ENCODE peak calls at places on chromosomes 1 and 21, in four cellular contexts. One of them, this sample, is unnamed.

GRCh38 chr1:160097196-160097910 is 1.1 kb downstream of the IGSF8 start:
- DNase-seq in K562: no peak
- DNase-seq in IMR-90: no peak
- DNase-seq in endothelial cell of umbilical vein: peak; percentile 4
- DNase-seq in this sample: no peak

GRCh38 chr1:113792986-113793385 is 19.3 kb downstream of the RSBN1 start:
- DNase-seq in K562: no peak
- DNase-seq in IMR-90: peak; percentile 70
- DNase-seq in endothelial cell of umbilical vein: no peak
- DNase-seq in this sample: no peak

GRCh38 chr1:34709547-34709946 is 45.3 kb upstream of the GJB5 start:
- DNase-seq in K562: no peak
- DNase-seq in IMR-90: no peak
- DNase-seq in endothelial cell of umbilical vein: no peak
- DNase-seq in this sample: no peak

GRCh38 chr1:181659348-181659957 is 176.1 kb downstream of the CACNA1E start:
- DNase-seq in K562: no peak
- DNase-seq in IMR-90: no peak
- DNase-seq in endothelial cell of umbilical vein: no peak
- DNase-seq in this sample: no peak

GRCh38 chr1:41758904-41759548 is 159.7 kb downstream of the HIVEP3 start:
- DNase-seq in K562: no peak
- DNase-seq in IMR-90: peak; percentile 93
- DNase-seq in endothelial cell of umbilical vein: peak; percentile 9
- DNase-seq in this sample: no peak

GRCh38 chr1:87539147-87539546 is 210.5 kb downstream of the LMO4 start:
- DNase-seq in K562: no peak
- DNase-seq in IMR-90: no peak
- DNase-seq in endothelial cell of umbilical vein: no peak
- DNase-seq in this sample: no peak

GRCh38 chr1:154577346-154578057 is 9.9 kb downstream of the CHRNB2 start:
- DNase-seq in K562: no peak
- DNase-seq in IMR-90: no peak
- DNase-seq in endothelial cell of umbilical vein: no peak
- DNase-seq in this sample: no peak

GRCh38 chr1:156926175-156926574 is 5.7 kb downstream of the LRRC71 start:
- DNase-seq in K562: peak; percentile 61
- DNase-seq in IMR-90: peak; percentile 56
- DNase-seq in endothelial cell of umbilical vein: no peak
- DNase-seq in this sample: peak; percentile 62

GRCh38 chr1:84758968-84759491 is 68.8 kb upstream of the SSX2IP start:
- DNase-seq in K562: no peak
- DNase-seq in IMR-90: peak; percentile 53
- DNase-seq in endothelial cell of umbilical vein: no peak
- DNase-seq in this sample: no peak

GRCh38 chr1:118788372-118788955 is 199.7 kb downstream of the TBX15 start:
- DNase-seq in K562: no peak
- DNase-seq in IMR-90: no peak
- DNase-seq in endothelial cell of umbilical vein: no peak
- DNase-seq in this sample: no peak

GRCh38 chr1:27368872-27369703 is 2.3 kb upstream of the MAP3K6 start:
- DNase-seq in K562: no peak
- DNase-seq in IMR-90: peak; percentile 40
- DNase-seq in endothelial cell of umbilical vein: no peak
- DNase-seq in this sample: no peak

GRCh38 chr21:36946949-36947371 is 19.5 kb downstream of the HLCS start:
- DNase-seq in K562: no peak
- DNase-seq in IMR-90: no peak
- DNase-seq in endothelial cell of umbilical vein: no peak
- DNase-seq in this sample: no peak

GRCh38 chr1:180181996-180182675 is 27.5 kb downstream of the QSOX1 start:
- DNase-seq in K562: no peak
- DNase-seq in IMR-90: no peak
- DNase-seq in endothelial cell of umbilical vein: no peak
- DNase-seq in this sample: no peak

GRCh38 chr1:2130871-2131289 is 63.7 kb downstream of the FAAP20 start:
- DNase-seq in K562: no peak
- DNase-seq in IMR-90: no peak
- DNase-seq in endothelial cell of umbilical vein: no peak
- DNase-seq in this sample: no peak

DNA sequence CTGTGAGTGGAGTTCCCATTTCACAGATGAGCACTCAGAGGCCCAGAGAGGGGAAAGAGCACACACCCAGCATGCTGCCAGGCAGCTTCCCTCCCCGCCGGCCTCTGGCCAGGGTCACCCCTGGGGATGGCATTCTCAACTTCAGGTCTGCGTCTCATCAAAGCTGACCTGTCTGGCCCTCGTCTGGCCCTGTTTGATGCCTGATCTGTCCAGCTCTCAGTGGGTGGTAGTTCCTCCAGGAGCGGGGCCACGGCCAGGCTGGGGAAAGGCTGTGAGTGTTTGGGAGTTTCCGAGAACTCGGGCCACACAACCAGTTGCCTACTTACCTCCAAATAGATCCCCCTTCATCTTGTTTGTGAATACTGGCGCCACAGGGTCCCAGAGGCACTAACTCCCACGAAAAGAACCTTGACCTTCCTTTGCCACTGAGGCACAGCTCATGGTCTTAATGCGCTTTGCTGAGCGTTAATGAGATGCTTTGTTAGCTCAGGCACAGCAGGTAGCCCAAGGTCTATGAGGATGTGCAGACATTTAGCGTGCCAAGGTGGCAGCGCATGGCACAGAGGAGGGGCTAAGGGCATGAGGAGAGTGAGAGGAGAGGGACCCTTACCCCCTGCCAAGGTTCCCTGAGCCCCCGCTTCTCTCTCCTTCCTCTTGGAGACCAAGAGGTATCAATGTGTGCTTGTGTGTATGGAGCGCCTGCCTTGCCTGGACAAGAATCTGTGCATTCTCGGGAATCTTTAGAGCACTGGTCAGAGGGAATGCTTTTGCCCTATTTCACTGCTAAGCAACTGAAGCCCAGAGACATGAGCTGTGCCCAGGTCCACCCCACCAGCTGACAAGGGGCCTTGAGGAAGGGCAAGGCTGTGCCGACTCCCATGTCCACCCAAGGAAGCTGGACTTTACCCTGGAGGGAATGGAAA is 61.2 kb downstream of the DISP3 start:
- DNase-seq in K562: no peak
- DNase-seq in IMR-90: no peak
- DNase-seq in endothelial cell of umbilical vein: no peak
- DNase-seq in this sample: no peak
- H3K9me1 ChIP-seq in K562: no peaks in the 10 kb centered on the region
- H3K9me1 ChIP-seq in IMR-90: no peaks in the 10 kb centered on the region
- H3K9me1 ChIP-seq in endothelial cell of umbilical vein: no peaks in the 10 kb centered on the region
- H3K9me1 ChIP-seq in this sample: no peaks in the 10 kb centered on the region

GRCh38 chr1:225974454-225974853 is 24.7 kb downstream of the SDE2 start:
- DNase-seq in K562: no peak
- DNase-seq in IMR-90: no peak
- DNase-seq in endothelial cell of umbilical vein: no peak
- DNase-seq in this sample: no peak
- H3K4me3 ChIP-seq in K562: no peak overlapping the region
- H3K4me3 ChIP-seq in IMR-90: no peak overlapping the region
- H3K4me3 ChIP-seq in endothelial cell of umbilical vein: no peak overlapping the region
- H3K4me3 ChIP-seq in this sample: no peak overlapping the region

GRCh38 chr1:163178628-163179027 is 24.1 kb downstream of the RGS5 start:
- DNase-seq in K562: no peak
- DNase-seq in IMR-90: no peak
- DNase-seq in endothelial cell of umbilical vein: peak; percentile 29
- DNase-seq in this sample: no peak

GRCh38 chr1:163173121-163173520 is 29.6 kb downstream of the RGS5 start:
- DNase-seq in K562: no peak
- DNase-seq in IMR-90: no peak
- DNase-seq in endothelial cell of umbilical vein: peak; percentile 68
- DNase-seq in this sample: no peak

GRCh38 chr1:163172596-163172995 is 30.1 kb downstream of the RGS5 start:
- DNase-seq in K562: no peak
- DNase-seq in IMR-90: no peak
- DNase-seq in endothelial cell of umbilical vein: no peak
- DNase-seq in this sample: no peak

GRCh38 chr1:163174524-163175437 is 27.9 kb downstream of the RGS5 start:
- DNase-seq in K562: peak; percentile 49
- DNase-seq in IMR-90: peak; percentile 65
- DNase-seq in endothelial cell of umbilical vein: peak; percentile 77
- DNase-seq in this sample: no peak

GRCh38 chr1:163176797-163177196 is 25.9 kb downstream of the RGS5 start:
- DNase-seq in K562: no peak
- DNase-seq in IMR-90: no peak
- DNase-seq in endothelial cell of umbilical vein: no peak
- DNase-seq in this sample: no peak
- H3K9me1 ChIP-seq in K562: no peaks in the 10 kb centered on the region
- H3K9me1 ChIP-seq in IMR-90: peaks cover 2% of the 10 kb centered on the region
- H3K9me1 ChIP-seq in endothelial cell of umbilical vein: no peaks in the 10 kb centered on the region
- H3K9me1 ChIP-seq in this sample: no peaks in the 10 kb centered on the region

DNA sequence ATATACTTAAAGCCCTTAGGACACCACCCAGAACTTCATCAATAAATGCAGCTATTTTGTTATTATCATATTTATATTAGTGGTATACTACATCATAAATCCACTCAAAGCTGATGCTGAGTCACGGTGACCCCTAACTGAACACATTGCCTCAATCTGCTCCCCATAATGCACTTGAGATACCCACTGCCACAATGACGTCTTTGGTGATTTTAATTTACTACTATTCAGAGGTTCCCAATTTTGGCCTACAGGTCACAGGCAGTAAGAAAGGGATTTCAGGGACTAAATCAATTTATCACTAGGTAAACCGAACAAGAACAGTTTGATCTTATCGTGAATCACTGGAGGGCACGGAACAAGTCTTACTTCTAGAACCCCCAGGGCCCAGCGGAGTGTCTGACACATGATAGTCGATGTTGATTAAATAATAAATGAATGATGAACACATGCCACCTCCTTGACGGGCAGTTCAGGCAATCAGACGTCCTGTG is 482 bp upstream of the CHD1L start:
- DNase-seq in K562: no peak
- DNase-seq in IMR-90: no peak
- DNase-seq in endothelial cell of umbilical vein: no peak
- DNase-seq in this sample: no peak
- H3K4me3 ChIP-seq in K562: peak overlapping the region; percentile 87
- H3K4me3 ChIP-seq in IMR-90: peak overlapping the region; percentile 70
- H3K4me3 ChIP-seq in endothelial cell of umbilical vein: peak overlapping the region; percentile 0
- H3K4me3 ChIP-seq in this sample: peak overlapping the region; percentile 92

DNA sequence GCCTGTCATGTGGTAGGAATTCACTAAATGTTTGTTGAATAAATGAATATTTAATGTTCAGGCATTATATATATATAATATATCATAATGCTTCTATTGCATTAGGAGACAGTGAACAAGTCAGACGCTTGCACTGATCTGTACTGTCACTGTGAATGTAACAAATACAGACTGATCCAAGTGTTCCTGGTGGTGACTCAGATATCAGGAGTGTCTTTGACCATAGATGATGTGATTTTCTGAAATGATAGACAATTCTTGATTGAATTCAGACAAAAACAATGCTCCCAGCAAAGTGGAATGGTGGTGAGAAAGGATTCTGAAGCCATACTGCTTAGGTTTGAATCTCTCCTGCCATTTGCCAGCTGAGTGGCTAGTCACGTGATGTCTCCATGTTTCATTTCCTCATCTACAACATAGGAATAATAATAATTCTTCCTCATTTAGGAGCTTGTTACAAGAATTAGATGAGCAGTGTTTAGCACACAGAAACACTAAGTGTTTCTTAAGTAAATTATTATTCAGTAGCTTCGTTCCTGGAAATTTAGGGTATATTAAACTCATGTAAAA is 71.0 kb downstream of the OLFML2B start:
- DNase-seq in K562: no peak
- DNase-seq in IMR-90: peak; percentile 19
- DNase-seq in endothelial cell of umbilical vein: no peak
- DNase-seq in this sample: no peak
- H3K9me1 ChIP-seq in K562: no peaks in the 10 kb centered on the region
- H3K9me1 ChIP-seq in IMR-90: no peaks in the 10 kb centered on the region
- H3K9me1 ChIP-seq in endothelial cell of umbilical vein: no peaks in the 10 kb centered on the region
- H3K9me1 ChIP-seq in this sample: no peaks in the 10 kb centered on the region

GRCh38 chr1:1068374-1069060 is 5.6 kb downstream of the RNF223 start:
- DNase-seq in K562: no peak
- DNase-seq in IMR-90: no peak
- DNase-seq in endothelial cell of umbilical vein: no peak
- DNase-seq in this sample: no peak
- H3K4me3 ChIP-seq in K562: peak overlapping the region; percentile 48
- H3K4me3 ChIP-seq in IMR-90: peak overlapping the region; percentile 19
- H3K4me3 ChIP-seq in endothelial cell of umbilical vein: no peak overlapping the region
- H3K4me3 ChIP-seq in this sample: no peak overlapping the region

This sample was measured in keratinocyte.